ENCODE peak calls at places on chromosomes 4 and X, in nine cellular contexts. C is A673; E is CD4-positive, alpha-beta T cell; X is ascending aorta; Z is mammary epithelial cell; Y is LNCaP clone FGC; D is glutamatergic neuron; K is IMR-90; W is foreskin fibroblast. G is an unnamed sample.

GRCh38 chrX:100964362-100964761 is 5.1 kb upstream of the ARL13A start:
- DNase-seq in D (no peak), Z (no peak), C (no peak), X (no peak), W (no peak), K (no peak), Y (no peak), E (no peak), G (no peak)

GRCh38 chr4:122542411-122543236 is 78.2 kb downstream of the IL21 start:
- DNase-seq in Y (no peak), X (no peak), C (no peak), E (no peak), K (peak), W (peak), Z (peak), D (no peak), G (no peak)

GRCh38 chrX:116290359-116290758 is 119.8 kb downstream of the AGTR2 start:
- DNase-seq in X (no peak), K (no peak), D (no peak), Z (peak), Y (no peak), W (no peak), E (no peak), C (no peak), G (no peak)

GRCh38 chr4:173466101-173466500 is 63.9 kb downstream of the HAND2 start:
- DNase-seq in Z (no peak), K (no peak), W (no peak), Y (no peak), C (no peak), D (no peak), X (no peak), E (no peak), G (no peak)

GRCh38 chrX:8189096-8189830 is 18.2 kb upstream of the VCX2 start:
- DNase-seq in Y (no peak), Z (no peak), E (no peak), K (no peak), W (no peak), C (no peak), X (no peak), D (no peak), G (no peak)

GRCh38 chr4:2354760-2355159 is 63.7 kb downstream of the ZFYVE28 start:
- DNase-seq in D (no peak), C (no peak), Z (no peak), K (no peak), W (no peak), E (no peak), Y (no peak), X (peak), G (no peak)

GRCh38 chr4:85778809-85779124 is 303.8 kb downstream of the ARHGAP24 start:
- DNase-seq in X (no peak), W (no peak), C (no peak), K (peak), E (no peak), Z (no peak), Y (no peak), D (no peak), G (no peak)

GRCh38 chrX:2401201-2401589 is 99.6 kb downstream of the DHRSX start:
- DNase-seq in Z (peak), C (no peak), Y (no peak), W (peak), E (no peak), X (no peak), K (no peak), D (no peak), G (no peak)

GRCh38 chrX:69130448-69130847 is 34.8 kb downstream of the PJA1 start:
- DNase-seq in D (no peak), C (peak), E (no peak), Z (no peak), W (no peak), X (no peak), Y (no peak), K (no peak), G (no peak)

GRCh38 chr4:37793562-37793961 is 32.9 kb upstream of the PGM2 start:
- DNase-seq in X (no peak), Z (peak), Y (no peak), K (peak), C (peak), E (no peak), W (peak), D (no peak), G (no peak)

GRCh38 chr4:3807311-3807710 is 41.1 kb downstream of the ADRA2C start:
- DNase-seq in W (no peak), E (no peak), C (peak), D (no peak), K (no peak), X (no peak), Z (no peak), Y (no peak), G (no peak)

GRCh38 chr4:119692001-119692400 is 63.4 kb upstream of the PDE5A start:
- DNase-seq in Y (no peak), K (peak), D (no peak), W (peak), Z (peak), X (peak), C (no peak), E (no peak), G (no peak)

GRCh38 chr4:111323916-111324315 is 701.0 kb upstream of the PITX2 start:
- DNase-seq in C (no peak), E (no peak), W (peak), K (peak), X (no peak), Z (no peak), Y (no peak), D (no peak), G (no peak)

GRCh38 chr4:113293673-113294072 is 244.2 kb downstream of the ANK2 start:
- DNase-seq in C (no peak), D (no peak), X (no peak), Z (no peak), Y (no peak), K (no peak), E (no peak), W (no peak), G (no peak)

GRCh38 chr4:79206660-79207059 is 119.2 kb downstream of the NAA11 start:
- DNase-seq in C (no peak), W (no peak), Z (no peak), E (no peak), Y (no peak), X (no peak), K (no peak), D (no peak), G (no peak)

GRCh38 chr4:167887726-167888125 is 204.6 kb upstream of the ANXA10 start:
- DNase-seq in Z (no peak), K (no peak), W (no peak), X (no peak), C (no peak), D (no peak), Y (no peak), E (no peak), G (no peak)

GRCh38 chrX:109911046-109911445 is 91.9 kb upstream of the TMEM164 start:
- DNase-seq in C (no peak), Z (no peak), W (no peak), E (no peak), K (no peak), X (no peak), D (no peak), Y (no peak), G (no peak)

GRCh38 chrX:54043696-54044125 is 562 bp downstream of the PHF8 start:
- DNase-seq in Z (peak), K (peak), E (peak), W (peak), X (no peak), C (no peak), Y (no peak), D (peak), G (peak)

GRCh38 chrX:40943093-40943641 is 142.1 kb upstream of the USP9X start:
- DNase-seq in Z (no peak), K (no peak), C (no peak), X (no peak), W (no peak), D (no peak), E (no peak), Y (no peak), G (no peak)

GRCh38 chr4:122865421-122865820 is 38.8 kb downstream of the FGF2 start:
- DNase-seq in Y (no peak), E (no peak), C (no peak), D (no peak), Z (no peak), K (peak), W (no peak), X (no peak), G (no peak)

GRCh38 chr4:161256172-161256571 is 907.6 kb downstream of the FSTL5 start:
- DNase-seq in Y (no peak), X (no peak), D (no peak), Z (no peak), E (no peak), K (no peak), C (peak), W (no peak), G (no peak)

GRCh38 chrX:46686003-46686645 is 72.8 kb downstream of the SLC9A7 start:
- DNase-seq in Z (peak), E (no peak), X (peak), W (no peak), Y (no peak), D (peak), C (peak), K (peak), G (no peak)

GRCh38 chr4:37765741-37766140 is 60.7 kb upstream of the PGM2 start:
- DNase-seq in E (no peak), C (no peak), W (no peak), Z (no peak), X (no peak), D (no peak), Y (no peak), K (no peak), G (no peak)

GRCh38 chr4:148770377-148770776 is 328.2 kb upstream of the NR3C2 start:
- DNase-seq in E (no peak), Z (no peak), D (no peak), Y (no peak), C (no peak), W (no peak), K (no peak), X (no peak), G (no peak)
- TF ChIP-seq CTCF in E (no peak), Z (no peak), D (no peak), Y (peak), C (no peak), W (no peak), K (no peak), X (no peak), G (no peak)

GRCh38 chrX:153649915-153650782 is 3.1 kb downstream of the DUSP9 start:
- DNase-seq in C (no peak), E (no peak), K (no peak), Z (no peak), Y (no peak), X (peak), W (no peak), D (no peak), G (no peak)

GRCh38 chrX:153650959-153651358 is 4.0 kb downstream of the DUSP9 start:
- DNase-seq in E (no peak), Z (no peak), D (no peak), X (peak), K (no peak), W (no peak), C (no peak), Y (no peak), G (no peak)

GRCh38 chrX:153647461-153648357 is 706 bp downstream of the DUSP9 start:
- DNase-seq in Z (no peak), W (no peak), D (no peak), E (no peak), K (no peak), X (peak), Y (no peak), C (no peak), G (no peak)

GRCh38 chrX:153648358-153649177 is 1.6 kb downstream of the DUSP9 start:
- DNase-seq in Z (no peak), D (no peak), Y (no peak), E (no peak), X (peak), W (no peak), K (no peak), C (no peak), G (no peak)

DNA sequence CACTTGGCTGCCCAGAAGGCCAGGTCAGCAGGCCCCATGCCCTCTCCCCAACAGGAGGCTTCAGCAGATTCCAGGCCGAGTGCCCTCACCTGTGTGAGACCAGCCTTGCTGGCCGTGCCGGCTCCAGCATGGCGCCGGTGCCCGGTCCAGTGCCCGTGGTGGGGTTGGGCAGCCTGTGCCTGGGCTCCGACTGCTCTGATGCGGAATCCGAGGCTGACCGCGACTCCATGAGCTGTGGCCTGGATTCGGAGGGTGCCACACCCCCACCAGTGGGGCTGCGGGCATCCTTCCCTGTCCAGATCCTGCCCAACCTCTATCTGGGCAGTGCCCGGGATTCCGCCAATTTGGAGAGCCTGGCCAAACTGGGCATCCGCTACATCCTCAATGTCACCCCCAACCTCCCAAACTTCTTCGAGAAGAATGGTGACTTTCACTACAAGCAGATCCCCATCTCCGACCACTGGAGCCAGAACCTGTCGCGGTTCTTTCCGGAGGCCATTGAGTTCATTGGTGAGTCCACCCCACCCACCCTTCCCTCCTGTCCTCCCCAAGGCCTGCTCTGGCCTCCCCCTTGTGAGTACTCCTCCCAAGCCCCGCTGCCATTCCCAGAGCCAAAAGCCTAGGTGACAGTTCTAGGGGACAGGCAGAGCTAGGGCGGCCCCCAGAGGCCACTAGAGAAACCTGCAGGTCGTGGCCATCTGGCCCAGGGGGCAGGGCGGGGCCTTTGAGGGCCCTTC is 2.3 kb downstream of the DUSP9 start:
- DNase-seq in E (no peak), W (no peak), X (peak), D (peak), K (no peak), C (peak), Y (no peak), Z (no peak), G (no peak)
- TF ChIP-seq CTCF in E (peak), W (no peak), X (no peak), D (peak), K (peak), C (peak), Y (peak), Z (peak), G (no peak)

GRCh38 chr4:145388043-145388442 is 93.6 kb upstream of the SMAD1 start:
- DNase-seq in Z (no peak), D (no peak), K (no peak), C (no peak), Y (no peak), W (no peak), X (no peak), E (no peak), G (no peak)
- TF ChIP-seq CTCF in Z (no peak), D (no peak), K (no peak), C (no peak), Y (no peak), W (no peak), X (no peak), E (no peak), G (no peak)

GRCh38 chr4:124266706-124267105 is 445.8 kb downstream of the ANKRD50 start:
- DNase-seq in K (no peak), W (no peak), Z (no peak), E (no peak), D (no peak), C (no peak), X (no peak), Y (no peak), G (no peak)

GRCh38 chr4:124265701-124266100 is 446.8 kb downstream of the ANKRD50 start:
- DNase-seq in W (no peak), C (no peak), X (no peak), D (no peak), K (peak), Y (no peak), Z (no peak), E (no peak), G (no peak)

GRCh38 chr4:124262211-124263179 is 450.0 kb downstream of the ANKRD50 start:
- DNase-seq in D (peak), X (peak), E (no peak), K (peak), W (peak), Z (peak), C (peak), Y (peak), G (no peak)
- TF ChIP-seq CTCF in D (peak), X (peak), E (peak), K (peak), W (peak), Z (peak), C (peak), Y (peak), G (peak)

GRCh38 chr4:177380730-177381287 is 61.4 kb downstream of the AGA start:
- DNase-seq in C (peak), W (no peak), Z (peak), D (no peak), K (no peak), E (no peak), Y (no peak), X (no peak), G (no peak)
- TF ChIP-seq CTCF in C (peak), W (no peak), Z (no peak), D (no peak), K (peak), E (no peak), Y (no peak), X (no peak), G (no peak)

DNA sequence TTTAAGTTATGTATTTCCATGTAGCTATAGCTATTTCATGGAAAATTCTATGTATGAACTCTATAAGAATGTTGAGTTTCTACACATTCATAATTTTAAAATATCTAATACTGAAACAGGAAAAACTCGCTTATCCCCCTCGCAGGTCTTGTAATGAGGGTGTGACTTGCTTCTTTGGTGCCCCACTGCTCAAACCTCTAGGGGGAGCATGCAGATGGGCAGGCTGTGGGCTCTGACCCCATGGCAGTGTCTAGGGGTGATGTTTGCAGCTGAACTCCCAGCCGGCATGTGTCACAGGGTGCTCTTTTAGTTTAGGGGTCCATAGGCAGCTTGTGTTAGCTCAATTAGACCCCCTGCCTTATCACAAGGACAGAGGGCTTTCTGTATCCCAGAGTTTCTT is 1825.7 kb upstream of the ADGRL3 start:
- DNase-seq in X (no peak), E (no peak), Y (no peak), Z (no peak), C (no peak), D (no peak), W (no peak), K (no peak), G (no peak)
- TF ChIP-seq CTCF in X (no peak), E (no peak), Y (no peak), Z (no peak), C (no peak), D (no peak), W (no peak), K (no peak), G (no peak)

GRCh38 chr4:1015179-1015578 is 3.8 kb downstream of the FGFRL1 start:
- DNase-seq in Z (no peak), W (no peak), D (no peak), E (no peak), X (no peak), K (no peak), C (no peak), Y (no peak), G (no peak)
- TF ChIP-seq CTCF in Z (no peak), W (no peak), D (no peak), E (no peak), X (no peak), K (no peak), C (no peak), Y (no peak), G (no peak)

DNA sequence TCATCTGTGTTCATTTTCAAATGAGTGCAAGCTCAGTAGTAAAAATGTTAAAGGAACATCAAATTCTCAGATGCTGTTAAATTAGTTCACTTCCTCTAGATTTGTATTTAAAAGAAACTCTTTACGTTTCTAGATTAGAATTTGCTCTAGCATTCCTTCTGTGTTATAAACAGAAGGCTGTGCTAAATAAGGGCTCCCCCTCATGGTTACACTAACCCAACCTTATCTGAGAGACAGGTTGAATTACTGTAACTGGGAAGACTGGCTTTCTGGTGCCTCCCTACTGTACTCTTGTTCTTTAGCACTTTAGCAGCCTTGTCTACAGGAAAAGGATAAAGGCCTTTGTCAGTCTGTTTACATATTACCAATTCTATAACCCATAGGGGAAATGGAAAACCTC is 56.8 kb downstream of the RXFP1 start:
- DNase-seq in E (no peak), K (peak), W (peak), Y (no peak), X (no peak), C (peak), Z (peak), D (no peak), G (no peak)
- TF ChIP-seq CTCF in E (no peak), K (peak), W (peak), Y (peak), X (no peak), C (peak), Z (peak), D (no peak), G (peak)

G was measured in osteocyte.